ENCODE peak calls at places on chromosomes 13 and 19, in ten cellular contexts. B is stimulated activated CD8-positive, alpha-beta memory T cell treated with anti-CD3 and anti-CD28 coated beads, Interleukin-2, amount 100 ng/mL, for 1 hour; L is activated CD4-positive, alpha-beta T cell treated with anti-CD3 and anti-CD28 coated beads, Interleukin-2, amount 10 ng/mL, durations not matched to agents 24 days and 14 days; X is CD8-positive, alpha-beta memory T cell; Y is endothelial cell; S is central memory CD4-positive, alpha-beta T cell; V is HFF-Myc; U is GM04504; C is T-helper 1 cell; R is NCI-H748 treated with DMSO at 0.1 percent for 48 hours. Z is an unnamed sample.

GRCh38 chr13:110334841-110335490 is 27.9 kb downstream of the COL4A2 start:
- DNase-seq in B (no peak), L (no peak), X (no peak), Y (no peak), S (no peak), V (no peak), U (no peak), C (no peak), R (no peak), Z (no peak)

GRCh38 chr19:29277107-29277506 is 64.2 kb upstream of the UQCRFS1 start:
- DNase-seq in B (peak; percentile 7), L (peak; percentile 86), X (peak; percentile 66), Y (no peak), S (peak; percentile 66), V (no peak), U (no peak), C (no peak), R (no peak), Z (no peak)

GRCh38 chr13:27919934-27920676 is at the start of gene PDX1:
- DNase-seq in B (no peak), L (no peak), X (no peak), Y (peak; percentile 66), S (no peak), V (no peak), U (no peak), C (no peak), R (peak; percentile 92), Z (no peak)

GRCh38 chr19:6249296-6249695 is 30.5 kb downstream of the MLLT1 start:
- DNase-seq in B (no peak), L (no peak), X (no peak), Y (no peak), S (no peak), V (no peak), U (no peak), C (no peak), R (no peak), Z (peak; percentile 16)

GRCh38 chr13:110479215-110479545 is 82.3 kb downstream of the RAB20 start:
- DNase-seq in B (no peak), L (no peak), X (no peak), Y (no peak), S (no peak), V (no peak), U (no peak), C (no peak), R (no peak), Z (no peak)

GRCh38 chr13:46535002-46535401 is 18.0 kb upstream of the LRCH1 start:
- DNase-seq in B (no peak), L (no peak), X (no peak), Y (no peak), S (no peak), V (no peak), U (no peak), C (no peak), R (no peak), Z (no peak)

GRCh38 chr13:95684463-95684862 is 7.5 kb downstream of the DNAJC3 start:
- DNase-seq in B (no peak), L (no peak), X (no peak), Y (no peak), S (no peak), V (no peak), U (no peak), C (no peak), R (no peak), Z (no peak)

GRCh38 chr19:2282062-2282861 is at the start of gene PEAK3:
- DNase-seq in B (no peak), L (peak; percentile 84), X (no peak), Y (peak; percentile 73), S (no peak), V (no peak), U (no peak), C (no peak), R (no peak), Z (peak; percentile 91)

GRCh38 chr13:30362005-30362788 is 54.8 kb upstream of the KATNAL1 start:
- DNase-seq in B (no peak), L (no peak), X (no peak), Y (no peak), S (no peak), V (no peak), U (no peak), C (no peak), R (no peak), Z (no peak)

GRCh38 chr19:43540381-43540780 is 7.4 kb downstream of the ZNF575 start:
- DNase-seq in B (no peak), L (no peak), X (no peak), Y (no peak), S (no peak), V (no peak), U (no peak), C (no peak), R (no peak), Z (no peak)

GRCh38 chr13:33828431-33829129 is 10.6 kb downstream of the RFC3 start:
- DNase-seq in B (no peak), L (no peak), X (no peak), Y (no peak), S (no peak), V (no peak), U (no peak), C (no peak), R (no peak), Z (no peak)

GRCh38 chr19:48681127-48681470 is 8.3 kb upstream of the NTN5 start:
- DNase-seq in B (no peak), L (no peak), X (no peak), Y (no peak), S (no peak), V (no peak), U (no peak), C (no peak), R (no peak), Z (no peak)

GRCh38 chr13:46896346-46897138 is at the start of gene HTR2A:
- DNase-seq in B (no peak), L (peak; percentile 60), X (no peak), Y (no peak), S (no peak), V (no peak), U (no peak), C (no peak), R (no peak), Z (peak; percentile 58)

GRCh38 chr13:108508263-108508662 is 121.1 kb upstream of the MYO16 start:
- DNase-seq in B (no peak), L (no peak), X (no peak), Y (peak; percentile 25), S (peak; percentile 31), V (no peak), U (no peak), C (no peak), R (no peak), Z (no peak)

GRCh38 chr19:10191347-10191746 is 3.4 kb downstream of the DNMT1 start:
- DNase-seq in B (no peak), L (no peak), X (no peak), Y (peak; percentile 30), S (no peak), V (peak; percentile 53), U (peak; percentile 60), C (no peak), R (no peak), Z (no peak)

GRCh38 chr13:101416181-101417042 is at the start of gene NALCN:
- DNase-seq in B (no peak), L (no peak), X (no peak), Y (peak; percentile 37), S (no peak), V (no peak), U (no peak), C (no peak), R (peak; percentile 54), Z (peak; percentile 41)

GRCh38 chr13:84961023-84961422 is 838.2 kb downstream of the SLITRK6 start:
- DNase-seq in B (no peak), L (no peak), X (no peak), Y (no peak), S (no peak), V (no peak), U (no peak), C (no peak), R (no peak), Z (no peak)

GRCh38 chr19:31350693-31351211 is 1.5 kb upstream of the TSHZ3 start:
- DNase-seq in B (no peak), L (peak; percentile 81), X (peak; percentile 22), Y (peak; percentile 66), S (no peak), V (no peak), U (no peak), C (no peak), R (no peak), Z (peak; percentile 59)

GRCh38 chr13:112711528-112712265 is 21.9 kb downstream of the ATP11A start:
- DNase-seq in B (no peak), L (no peak), X (no peak), Y (peak; percentile 61), S (no peak), V (peak; percentile 91), U (peak; percentile 95), C (no peak), R (no peak), Z (peak; percentile 84)

GRCh38 chr13:78045916-78046315 is 127.3 kb upstream of the EDNRB start:
- DNase-seq in B (no peak), L (no peak), X (no peak), Y (no peak), S (no peak), V (no peak), U (no peak), C (no peak), R (no peak), Z (no peak)

GRCh38 chr13:85806553-85807175 is 7.4 kb upstream of the SLITRK6 start:
- DNase-seq in B (no peak), L (no peak), X (no peak), Y (no peak), S (peak; percentile 2), V (no peak), U (peak; percentile 7), C (no peak), R (peak; percentile 73), Z (no peak)

GRCh38 chr19:4277051-4277700 is 1.9 kb upstream of the SHD start:
- DNase-seq in B (no peak), L (no peak), X (no peak), Y (no peak), S (no peak), V (no peak), U (no peak), C (no peak), R (peak; percentile 5), Z (no peak)

GRCh38 chr13:99415851-99416331 is 85.4 kb upstream of the TM9SF2 start:
- DNase-seq in B (no peak), L (no peak), X (peak; percentile 30), Y (no peak), S (no peak), V (no peak), U (no peak), C (no peak), R (no peak), Z (no peak)

GRCh38 chr19:19513671-19514070 is 1.7 kb downstream of the TSSK6 start:
- DNase-seq in B (no peak), L (no peak), X (no peak), Y (no peak), S (no peak), V (no peak), U (no peak), C (no peak), R (no peak), Z (no peak)

GRCh38 chr19:48746738-48747575 is at the start of gene IZUMO1:
- DNase-seq in B (no peak), L (peak; percentile 90), X (peak; percentile 48), Y (peak; percentile 80), S (peak; percentile 42), V (peak; percentile 73), U (peak; percentile 38), C (no peak), R (no peak), Z (peak; percentile 82)

GRCh38 chr13:23433171-23434153 is at the start of gene SACS:
- DNase-seq in B (no peak), L (peak; percentile 46), X (no peak), Y (peak; percentile 43), S (no peak), V (no peak), U (no peak), C (no peak), R (peak; percentile 90), Z (no peak)

GRCh38 chr13:102311433-102311796 is 90.4 kb downstream of the FGF14 start:
- DNase-seq in B (no peak), L (no peak), X (no peak), Y (no peak), S (no peak), V (no peak), U (no peak), C (no peak), R (no peak), Z (no peak)

GRCh38 chr19:18809149-18809978 is 18.3 kb upstream of the COMP start:
- DNase-seq in B (no peak), L (no peak), X (no peak), Y (no peak), S (no peak), V (no peak), U (peak; percentile 84), C (no peak), R (no peak), Z (no peak)

Z was measured in lower lobe of right lung.